ENCODE peak calls at places on chromosomes 5 and 9, in seven cellular contexts. T is CD4-positive, alpha-beta T cell; X is amniotic epithelial cell; N is NCI-H1092; P is HCEC 1CT; I is amygdala; J is EL. S is an unnamed sample.

GRCh38 chr9:33113799-33114547 is 37.5 kb upstream of the SMU1 start:
- DNase-seq in T (no peak), X (no peak), N (no peak), P (no peak), I (no peak), J (no peak), S (no peak)

GRCh38 chr9:4857163-4857562 is 64.4 kb downstream of the RCL1 start:
- DNase-seq in T (no peak), X (no peak), N (no peak), P (no peak), I (no peak), J (peak), S (no peak)

GRCh38 chr5:176151286-176151685 is 86.9 kb upstream of the SIMC1 start:
- DNase-seq in T (no peak), X (peak), N (no peak), P (peak), I (no peak), J (peak), S (no peak)

GRCh38 chr9:86434039-86434726 is 80.0 kb upstream of the TUT7 start:
- DNase-seq in T (no peak), X (peak), N (peak), P (peak), I (peak), J (peak), S (peak)

GRCh38 chr9:86707932-86708510 is 239.3 kb downstream of the GAS1 start:
- DNase-seq in T (no peak), X (peak), N (no peak), P (no peak), I (no peak), J (no peak), S (no peak)

GRCh38 chr9:107504585-107505455 is 15.3 kb upstream of the KLF4 start:
- DNase-seq in T (no peak), X (peak), N (no peak), P (peak), I (no peak), J (peak), S (peak)

GRCh38 chr9:98235126-98235525 is 20.3 kb downstream of the TBC1D2 start:
- DNase-seq in T (no peak), X (peak), N (no peak), P (no peak), I (no peak), J (no peak), S (no peak)

GRCh38 chr5:41763096-41763495 is 107.1 kb downstream of the OXCT1 start:
- DNase-seq in T (no peak), X (peak), N (no peak), P (peak), I (no peak), J (peak), S (no peak)

GRCh38 chr9:136044971-136045594 is 50.0 kb downstream of the NACC2 start:
- DNase-seq in T (no peak), X (no peak), N (no peak), P (no peak), I (peak), J (no peak), S (no peak)

GRCh38 chr9:121201045-121201737 is 478 bp downstream of the RAB14 start:
- DNase-seq in T (peak), X (no peak), N (no peak), P (peak), I (peak), J (peak), S (peak)

GRCh38 chr9:103183569-103184191 is 188.5 kb downstream of the CYLC2 start:
- DNase-seq in T (no peak), X (peak), N (peak), P (peak), I (no peak), J (no peak), S (peak)

GRCh38 chr5:54644226-54644625 is 126.7 kb downstream of the SNX18 start:
- DNase-seq in T (no peak), X (peak), N (no peak), P (peak), I (no peak), J (peak), S (no peak)

GRCh38 chr5:176436641-176437040 is 11.5 kb upstream of the FAF2 start:
- DNase-seq in T (no peak), X (peak), N (no peak), P (peak), I (no peak), J (peak), S (no peak)

GRCh38 chr5:141373673-141374317 is at the start of gene PCDHGA6:
- DNase-seq in T (no peak), X (peak), N (no peak), P (peak), I (no peak), J (peak), S (no peak)

GRCh38 chr5:133715622-133716021 is 103.3 kb upstream of the FSTL4 start:
- DNase-seq in T (no peak), X (no peak), N (no peak), P (no peak), I (no peak), J (no peak), S (no peak)

GRCh38 chr5:96279796-96280542 is 153.1 kb downstream of the PCSK1 start:
- DNase-seq in T (no peak), X (peak), N (no peak), P (peak), I (no peak), J (peak), S (no peak)

GRCh38 chr5:121503111-121503840 is 348.4 kb upstream of the FTMT start:
- DNase-seq in T (no peak), X (peak), N (no peak), P (no peak), I (peak), J (no peak), S (no peak)

GRCh38 chr5:143561248-143561647 is 157.8 kb upstream of the NR3C1 start:
- DNase-seq in T (no peak), X (no peak), N (no peak), P (no peak), I (no peak), J (no peak), S (no peak)

GRCh38 chr5:15620501-15620900 is 120.5 kb downstream of the FBXL7 start:
- DNase-seq in T (no peak), X (peak), N (no peak), P (peak), I (no peak), J (peak), S (no peak)

GRCh38 chr9:117400131-117400530 is 14.7 kb downstream of the ASTN2 start:
- DNase-seq in T (no peak), X (no peak), N (peak), P (no peak), I (no peak), J (no peak), S (peak)

GRCh38 chr5:149423287-149424268 is 44.5 kb upstream of the IL17B start:
- DNase-seq in T (no peak), X (peak), N (no peak), P (no peak), I (no peak), J (no peak), S (no peak)